ENCODE peak calls at places on chromosomes 6 and 20, in five cellular contexts. A is prostate gland, V is NCI-H1092 treated with DMSO at 0.1 percent for 48 hours, D is neuronal stem cell, C is GM12891. Z is an unnamed sample.

GRCh38 chr20:63283397-63284082 is 9.4 kb upstream of the COL20A1 start:
- DNase-seq in A (no peak), V (no peak), D (no peak), C (no peak), Z (no peak)

GRCh38 chr20:63102720-63103375 is 96.1 kb upstream of the BHLHE23 start:
- DNase-seq in A (no peak), V (no peak), D (no peak), C (peak), Z (peak)

GRCh38 chr6:85670573-85670972 is 27.9 kb upstream of the SYNCRIP start:
- DNase-seq in A (no peak), V (no peak), D (no peak), C (no peak), Z (peak)

GRCh38 chr20:56249244-56249955 is 868 bp downstream of the MC3R start:
- DNase-seq in A (peak), V (peak), D (no peak), C (no peak), Z (no peak)

GRCh38 chr20:63659370-63659769 is 1.3 kb downstream of the RTEL1 start:
- DNase-seq in A (no peak), V (no peak), D (no peak), C (no peak), Z (no peak)

GRCh38 chr6:41462980-41463930 is 82.9 kb upstream of the FOXP4 start:
- DNase-seq in A (peak), V (no peak), D (no peak), C (no peak), Z (peak)

GRCh38 chr6:36269834-36270705 is at the start of gene PNPLA1:
- DNase-seq in A (no peak), V (no peak), D (no peak), C (no peak), Z (no peak)

GRCh38 chr20:57966609-57967008 is 256.8 kb upstream of the PMEPA1 start:
- DNase-seq in A (no peak), V (no peak), D (no peak), C (no peak), Z (no peak)

GRCh38 chr20:43973671-43974450 is 59.2 kb downstream of the TOX2 start:
- DNase-seq in A (no peak), V (no peak), D (no peak), C (no peak), Z (no peak)

GRCh38 chr6:100988391-100988999 is 107.4 kb upstream of the ASCC3 start:
- DNase-seq in A (no peak), V (no peak), D (no peak), C (no peak), Z (no peak)

GRCh38 chr20:49676581-49677291 is 36.9 kb downstream of the B4GALT5 start:
- DNase-seq in A (no peak), V (no peak), D (no peak), C (no peak), Z (peak)

GRCh38 chr20:2364014-2364413 is 16.7 kb upstream of the TGM6 start:
- DNase-seq in A (no peak), V (no peak), D (no peak), C (no peak), Z (no peak)

GRCh38 chr6:65937982-65938381 is 231.0 kb upstream of the EYS start:
- DNase-seq in A (no peak), V (no peak), D (no peak), C (no peak), Z (no peak)

GRCh38 chr6:41939848-41940758 is 1.5 kb downstream of the CCND3 start:
- DNase-seq in A (no peak), V (no peak), D (no peak), C (no peak), Z (peak)

GRCh38 chr6:34241351-34242215 is 4.9 kb downstream of the HMGA1 start:
- DNase-seq in A (no peak), V (no peak), D (no peak), C (no peak), Z (no peak)

GRCh38 chr6:29510746-29511300 is 23.1 kb upstream of the MAS1L start:
- DNase-seq in A (no peak), V (no peak), D (no peak), C (no peak), Z (no peak)

GRCh38 chr6:52524921-52525320 is 51.9 kb downstream of the TRAM2 start:
- DNase-seq in A (no peak), V (no peak), D (no peak), C (no peak), Z (no peak)

GRCh38 chr6:22372922-22373321 is 76.1 kb upstream of the PRL start:
- DNase-seq in A (no peak), V (no peak), D (no peak), C (no peak), Z (no peak)

GRCh38 chr20:32580970-32581838 is 3.9 kb downstream of the NOL4L start:
- DNase-seq in A (no peak), V (no peak), D (no peak), C (no peak), Z (no peak)

GRCh38 chr6:6661684-6662083 is 73.2 kb downstream of the LY86 start:
- DNase-seq in A (no peak), V (peak), D (no peak), C (no peak), Z (peak)

GRCh38 chr6:121124600-121124999 is 209.7 kb downstream of the TBC1D32 start:
- DNase-seq in A (no peak), V (no peak), D (no peak), C (no peak), Z (no peak)

GRCh38 chr6:47168176-47168575 is 126.0 kb upstream of the ADGRF1 start:
- DNase-seq in A (peak), V (no peak), D (no peak), C (no peak), Z (no peak)

GRCh38 chr6:34248198-34248726 is 544 bp downstream of the SMIM29 start:
- DNase-seq in A (no peak), V (no peak), D (no peak), C (no peak), Z (no peak)

GRCh38 chr6:33740204-33740608 is 6.5 kb downstream of the IP6K3 start:
- DNase-seq in A (no peak), V (no peak), D (no peak), C (no peak), Z (no peak)

GRCh38 chr6:147941143-147941542 is 401.5 kb upstream of the SASH1 start:
- DNase-seq in A (no peak), V (no peak), D (no peak), C (no peak), Z (no peak)

GRCh38 chr6:39170860-39171259 is 55.9 kb upstream of the SAYSD1 start:
- DNase-seq in A (no peak), V (no peak), D (no peak), C (no peak), Z (no peak)

GRCh38 chr6:42314571-42314950 is 96.9 kb upstream of the MRPS10 start:
- DNase-seq in A (no peak), V (no peak), D (no peak), C (no peak), Z (no peak)

GRCh38 chr6:100479180-100480035 is 14.7 kb upstream of the SIM1 start:
- DNase-seq in A (no peak), V (peak), D (peak), C (no peak), Z (no peak)

GRCh38 chr6:1376653-1377052 is 12.7 kb upstream of the FOXF2 start:
- DNase-seq in A (no peak), V (no peak), D (no peak), C (no peak), Z (no peak)

Z was measured in mucosa of gallbladder.